ENCODE peak calls at places on chromosome 9, in nine cellular contexts. K is tibial artery; O is uterus; E is bronchial epithelial cell; Y is endodermal cell; U is CD4-positive, CD25-positive, alpha-beta regulatory T cell; S is ovary; H is Panc1; T is HepG2. J is an unnamed sample.

GRCh38 chr9:81393985-81394811 is 295.1 kb downstream of the TLE1 start:
- DNase-seq in T (no peak), O (peak; percentile 40), S (no peak), U (no peak), K (no peak), Y (no peak), H (no peak), E (no peak), J (no peak)

GRCh38 chr9:71783120-71783523 is 14.8 kb upstream of the CEMIP2 start:
- DNase-seq in Y (peak; percentile 70), U (peak; percentile 89), E (peak; percentile 92), S (no peak), T (peak; percentile 45), K (no peak), H (no peak), O (peak; percentile 18), J (no peak)

GRCh38 chr9:2087500-2088313 is 72.6 kb downstream of the SMARCA2 start:
- DNase-seq in S (no peak), O (no peak), K (no peak), U (peak; percentile 65), Y (no peak), H (peak; percentile 7), E (peak; percentile 61), T (peak; percentile 25), J (no peak)

GRCh38 chr9:85528142-85528541 is 213.6 kb downstream of the AGTPBP1 start:
- DNase-seq in O (no peak), Y (no peak), T (no peak), K (no peak), E (no peak), U (no peak), S (no peak), H (no peak), J (no peak)

GRCh38 chr9:113475031-113475430 is 11.5 kb downstream of the RGS3 start:
- DNase-seq in H (no peak), K (no peak), Y (peak; percentile 9), T (no peak), O (no peak), U (no peak), S (no peak), E (no peak), J (peak; percentile 29)

GRCh38 chr9:127519301-127520166 is 68.2 kb downstream of the LRSAM1 start:
- DNase-seq in E (peak; percentile 90), S (no peak), U (no peak), Y (peak; percentile 69), T (no peak), H (no peak), K (no peak), O (peak; percentile 50), J (peak; percentile 54)

GRCh38 chr9:93112116-93112863 is 16.3 kb downstream of the CARD19 start:
- DNase-seq in S (peak; percentile 8), T (peak; percentile 87), H (no peak), K (peak; percentile 18), E (no peak), Y (peak; percentile 44), O (peak; percentile 18), U (no peak), J (peak; percentile 77)

GRCh38 chr9:73683862-73684591 is 532.4 kb downstream of the ANXA1 start:
- DNase-seq in S (no peak), E (peak; percentile 97), Y (no peak), H (peak; percentile 15), K (no peak), T (peak; percentile 55), U (no peak), O (no peak), J (no peak)

GRCh38 chr9:70630971-70631370 is 216.5 kb upstream of the KLF9 start:
- DNase-seq in Y (no peak), U (no peak), S (no peak), E (no peak), H (no peak), K (no peak), T (no peak), O (no peak), J (no peak)

GRCh38 chr9:134858051-134858841 is 22.4 kb upstream of the FCN2 start:
- DNase-seq in T (no peak), S (peak; percentile 49), Y (peak; percentile 43), E (no peak), O (peak; percentile 9), K (peak; percentile 19), U (no peak), H (no peak), J (peak; percentile 80)

GRCh38 chr9:93306579-93307091 is 122.7 kb downstream of the WNK2 start:
- DNase-seq in Y (peak; percentile 47), T (no peak), K (no peak), E (no peak), H (no peak), U (no peak), O (no peak), S (no peak), J (no peak)

GRCh38 chr9:70218767-70219166 is 40.0 kb upstream of the SMC5 start:
- DNase-seq in T (no peak), S (no peak), U (no peak), O (no peak), Y (no peak), E (peak; percentile 22), K (no peak), H (no peak), J (no peak)

GRCh38 chr9:2271426-2271825 is 256.3 kb downstream of the SMARCA2 start:
- DNase-seq in K (peak; percentile 36), H (no peak), O (no peak), E (peak; percentile 67), S (peak; percentile 66), U (no peak), T (no peak), Y (peak; percentile 85), J (peak; percentile 74)

GRCh38 chr9:76654575-76654974 is 109.7 kb upstream of the PCA3 start:
- DNase-seq in O (no peak), H (no peak), S (no peak), E (peak; percentile 91), Y (no peak), T (no peak), U (no peak), K (no peak), J (no peak)

GRCh38 chr9:136439550-136440408 is at the start of gene INPP5E:
- DNase-seq in S (peak; percentile 63), E (peak; percentile 11), U (peak; percentile 84), Y (peak; percentile 94), K (peak; percentile 42), T (peak; percentile 16), H (no peak), O (peak; percentile 48), J (peak; percentile 74)
- H3K36me3 ChIP-seq in S (no peaks in the 10 kb centered on the region), E (peaks cover 19% of the 10 kb centered on the region), U (peaks cover 24% of the 10 kb centered on the region), Y (peaks cover 44% of the 10 kb centered on the region), K (peaks cover 63% of the 10 kb centered on the region), T (peaks cover 10% of the 10 kb centered on the region), H (no peaks in the 10 kb centered on the region), O (no peaks in the 10 kb centered on the region), J (peaks cover 40% of the 10 kb centered on the region)

GRCh38 chr9:21831841-21832509 is 29.5 kb downstream of the MTAP start:
- DNase-seq in T (no peak), S (no peak), Y (no peak), H (no peak), U (no peak), E (peak; percentile 95), O (no peak), K (no peak), J (no peak)

GRCh38 chr9:21836437-21837161 is 34.2 kb downstream of the MTAP start:
- DNase-seq in U (no peak), O (no peak), E (peak; percentile 100), Y (no peak), H (no peak), S (no peak), T (peak; percentile 34), K (no peak), J (peak; percentile 62)

GRCh38 chr9:21837501-21837900 is 35.1 kb downstream of the MTAP start:
- DNase-seq in Y (no peak), H (no peak), O (no peak), K (no peak), U (no peak), E (no peak), T (no peak), S (no peak), J (no peak)

GRCh38 chr9:21833090-21833801 is 30.8 kb downstream of the MTAP start:
- DNase-seq in O (no peak), E (peak; percentile 98), Y (no peak), S (no peak), H (no peak), T (no peak), K (no peak), U (no peak), J (no peak)

DNA sequence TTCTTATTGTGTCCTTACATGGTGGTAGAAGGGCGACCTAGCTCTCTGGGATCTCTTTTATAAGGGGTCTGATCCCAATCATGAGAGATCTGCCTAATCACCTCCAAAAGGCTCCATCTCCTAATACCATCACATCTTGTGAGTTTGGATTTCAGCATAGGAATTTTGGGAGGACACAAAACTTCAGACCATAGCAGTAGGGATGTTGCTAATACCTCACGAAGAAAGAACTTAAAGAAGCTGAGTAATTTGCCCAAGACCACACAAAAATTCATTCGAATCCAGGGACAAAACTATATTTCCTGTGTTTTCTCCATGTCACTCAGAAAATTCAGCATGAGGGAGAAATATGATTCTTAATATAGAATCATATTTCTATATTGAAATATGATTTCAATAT is 32.7 kb downstream of the MTAP start:
- DNase-seq in O (no peak), K (no peak), S (no peak), Y (no peak), H (no peak), E (no peak), U (no peak), T (no peak), J (no peak)
- H3K36me3 ChIP-seq in O (no peaks in the 10 kb centered on the region), K (peaks cover 70% of the 10 kb centered on the region), S (no peaks in the 10 kb centered on the region), Y (peaks cover 99% of the 10 kb centered on the region), H (no peaks in the 10 kb centered on the region), E (peaks cover 15% of the 10 kb centered on the region), U (peaks cover 40% of the 10 kb centered on the region), T (peaks cover 14% of the 10 kb centered on the region), J (peaks cover 15% of the 10 kb centered on the region)

GRCh38 chr9:87675466-87675865 is 50.5 kb upstream of the CTSL start:
- DNase-seq in U (no peak), T (no peak), S (no peak), Y (no peak), K (no peak), E (no peak), H (no peak), O (no peak), J (no peak)
- H3K36me3 ChIP-seq in U (no peaks in the 10 kb centered on the region), T (peaks cover 8% of the 10 kb centered on the region), S (no peaks in the 10 kb centered on the region), Y (peaks cover 47% of the 10 kb centered on the region), K (no peaks in the 10 kb centered on the region), E (no peaks in the 10 kb centered on the region), H (no peaks in the 10 kb centered on the region), O (no peaks in the 10 kb centered on the region), J (no peaks in the 10 kb centered on the region)

DNA sequence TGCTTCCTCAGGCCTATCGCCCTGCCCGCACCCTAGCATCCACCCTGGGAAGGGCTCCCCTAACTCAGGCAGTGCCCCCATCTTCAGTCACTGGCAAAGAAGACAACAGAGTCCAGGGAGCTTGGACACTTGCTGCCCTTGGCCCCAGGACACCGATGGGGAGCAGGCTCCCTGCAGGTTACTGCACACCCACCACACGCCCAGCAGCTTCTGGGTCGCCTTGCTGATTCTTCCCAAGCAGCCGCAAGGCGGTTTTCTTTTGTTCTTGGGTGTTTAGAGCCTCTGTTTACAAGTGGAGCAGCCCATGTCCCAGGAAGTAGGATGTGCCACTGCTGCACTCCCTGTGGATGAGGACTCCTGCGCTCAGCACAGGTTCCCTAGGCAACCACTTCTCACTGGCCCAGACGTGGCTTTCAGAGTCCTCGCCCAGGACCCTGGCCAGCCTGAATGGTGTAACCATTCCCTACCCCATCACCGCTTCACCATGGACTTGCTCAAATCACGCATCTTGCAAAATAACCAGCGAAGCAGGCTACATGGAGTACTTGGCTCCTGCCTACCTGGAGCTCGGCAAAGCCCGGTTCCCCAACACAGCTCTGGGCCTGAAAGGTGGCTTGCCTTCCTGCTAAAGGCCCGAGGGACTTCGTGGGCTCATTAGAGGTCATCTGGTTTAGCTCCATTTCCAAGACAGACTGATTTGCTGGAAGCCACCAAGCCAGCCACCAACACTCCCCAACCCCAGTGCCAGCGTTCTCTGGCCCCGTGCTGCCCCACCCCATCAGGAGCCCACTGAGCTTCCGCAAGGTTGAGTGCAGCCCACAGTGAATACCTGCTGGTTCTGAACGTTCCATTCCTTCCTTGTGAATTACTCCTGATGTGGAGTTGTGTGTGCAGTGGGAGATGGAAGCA is 60.0 kb downstream of the PSMB7 start:
- DNase-seq in S (no peak), K (no peak), U (no peak), H (no peak), E (no peak), Y (peak; percentile 43), O (no peak), T (no peak), J (no peak)
- H3K36me3 ChIP-seq in S (no peaks in the 10 kb centered on the region), K (peaks cover 66% of the 10 kb centered on the region), U (peaks cover 60% of the 10 kb centered on the region), H (peaks cover 2% of the 10 kb centered on the region), E (peaks cover 33% of the 10 kb centered on the region), Y (peaks cover 59% of the 10 kb centered on the region), O (no peaks in the 10 kb centered on the region), T (peaks cover 21% of the 10 kb centered on the region), J (no peaks in the 10 kb centered on the region)